ENCODE peak calls at places on chromosomes 11 and 22, in seven cellular contexts. X, F, T, U, P, R and C are unnamed samples.

GRCh38 chr11:19661827-19662226 is 50.8 kb upstream of the NAV2 start:
- DNase-seq in T (no peak), X (no peak), U (no peak), R (no peak), F (no peak), P (no peak), C (no peak)

GRCh38 chr11:64643258-64643881 is 52.4 kb downstream of the SLC22A12 start:
- DNase-seq in P (no peak), X (no peak), R (no peak), U (no peak), T (peak), F (no peak), C (no peak)

GRCh38 chr22:38706101-38706884 is 549 bp downstream of the GTPBP1 start:
- DNase-seq in P (no peak), U (no peak), T (peak), X (no peak), F (no peak), R (no peak), C (peak)

GRCh38 chr11:122020902-122021301 is 95.1 kb downstream of the BLID start:
- DNase-seq in T (no peak), U (no peak), F (no peak), R (no peak), P (no peak), X (no peak), C (no peak)

GRCh38 chr22:26330971-26331625 is 98.0 kb upstream of the ASPHD2 start:
- DNase-seq in T (peak), R (peak), X (peak), P (no peak), F (peak), U (peak), C (peak)

GRCh38 chr11:12629601-12630313 is 44.5 kb upstream of the TEAD1 start:
- DNase-seq in R (no peak), F (no peak), P (no peak), U (no peak), T (no peak), X (no peak), C (no peak)

GRCh38 chr22:37233751-37234631 is 10.1 kb downstream of the RAC2 start:
- DNase-seq in P (no peak), U (no peak), T (no peak), X (no peak), R (no peak), F (no peak), C (no peak)

GRCh38 chr11:58285483-58286040 is 17.5 kb upstream of the OR10W1 start:
- DNase-seq in X (no peak), P (no peak), F (peak), R (no peak), U (no peak), T (no peak), C (no peak)

GRCh38 chr11:12272821-12273617 is 104.4 kb upstream of the PARVA start:
- DNase-seq in X (no peak), R (no peak), T (no peak), P (peak), F (no peak), U (no peak), C (no peak)

GRCh38 chr11:12140186-12140938 is 30.0 kb downstream of the MICAL2 start:
- DNase-seq in X (no peak), U (no peak), P (no peak), T (no peak), F (no peak), R (no peak), C (no peak)

GRCh38 chr11:61480936-61481335 is 27.6 kb upstream of the LRRC10B start:
- DNase-seq in R (no peak), F (no peak), P (no peak), X (no peak), U (no peak), T (no peak), C (no peak)

GRCh38 chr11:8015753-8016239 is 28.7 kb downstream of the EIF3F start:
- DNase-seq in T (no peak), R (no peak), P (no peak), X (no peak), F (no peak), U (no peak), C (no peak)

GRCh38 chr11:47234669-47235075 is 13.9 kb downstream of the ACP2 start:
- DNase-seq in F (peak), X (no peak), R (peak), T (no peak), U (peak), P (peak), C (no peak)

GRCh38 chr11:115198301-115198700 is 305.9 kb downstream of the CADM1 start:
- DNase-seq in X (no peak), U (no peak), F (no peak), R (no peak), P (no peak), T (no peak), C (no peak)

GRCh38 chr11:68468217-68468828 is 7.8 kb downstream of the PPP6R3 start:
- DNase-seq in T (no peak), X (no peak), P (no peak), R (no peak), U (no peak), F (no peak), C (no peak)

GRCh38 chr11:130474637-130475400 is 26.4 kb downstream of the ADAMTS15 start:
- DNase-seq in P (no peak), U (no peak), X (no peak), R (no peak), T (no peak), F (no peak), C (no peak)

GRCh38 chr22:29342577-29343312 is 27.2 kb upstream of the RASL10A start:
- DNase-seq in U (no peak), X (no peak), P (no peak), F (no peak), R (no peak), T (peak), C (no peak)

GRCh38 chr11:130181295-130182272 is 22.0 kb downstream of the ST14 start:
- DNase-seq in U (no peak), R (no peak), X (peak), T (no peak), F (no peak), P (no peak), C (peak)

GRCh38 chr22:32776800-32777199 is 24.7 kb upstream of the TIMP3 start:
- DNase-seq in F (no peak), U (no peak), X (no peak), R (no peak), P (no peak), T (no peak), C (no peak)